ENCODE peak calls at places on chromosome 15, in six cellular contexts. One of them, this sample, is unnamed.

GRCh38 chr15:77037475-77038209 is 33.3 kb downstream of the TSPAN3 start:
- DNase-seq in EL: no peak
- DNase-seq in body of pancreas: peak
- DNase-seq in GM04503: no peak
- DNase-seq in GM10248: peak
- DNase-seq in naive thymus-derived CD4-positive, alpha-beta T cell: no peak
- DNase-seq in this sample: no peak

GRCh38 chr15:70284438-70285214 is 186.9 kb upstream of the TLE3 start:
- DNase-seq in EL: no peak
- DNase-seq in body of pancreas: peak
- DNase-seq in GM04503: no peak
- DNase-seq in naive thymus-derived CD4-positive, alpha-beta T cell: no peak
- DNase-seq in GM10248: no peak
- DNase-seq in this sample: peak

GRCh38 chr15:82851981-82852511 is 42.6 kb downstream of the WHAMM start:
- DNase-seq in GM04503: no peak
- DNase-seq in naive thymus-derived CD4-positive, alpha-beta T cell: no peak
- DNase-seq in body of pancreas: no peak
- DNase-seq in GM10248: no peak
- DNase-seq in EL: no peak
- DNase-seq in this sample: peak

GRCh38 chr15:34709866-34710265 is 44.9 kb downstream of the GJD2 start:
- DNase-seq in GM04503: no peak
- DNase-seq in GM10248: no peak
- DNase-seq in EL: peak
- DNase-seq in body of pancreas: no peak
- DNase-seq in naive thymus-derived CD4-positive, alpha-beta T cell: no peak
- DNase-seq in this sample: no peak

GRCh38 chr15:31975446-31976229 is 54.7 kb upstream of the CHRNA7 start:
- DNase-seq in body of pancreas: peak
- DNase-seq in GM10248: no peak
- DNase-seq in naive thymus-derived CD4-positive, alpha-beta T cell: no peak
- DNase-seq in EL: no peak
- DNase-seq in GM04503: no peak
- DNase-seq in this sample: no peak

GRCh38 chr15:93610944-93611343 is 521.9 kb upstream of the RGMA start:
- DNase-seq in body of pancreas: no peak
- DNase-seq in EL: no peak
- DNase-seq in naive thymus-derived CD4-positive, alpha-beta T cell: no peak
- DNase-seq in GM10248: no peak
- DNase-seq in GM04503: no peak
- DNase-seq in this sample: no peak

GRCh38 chr15:34039506-34040123 is 611 bp upstream of the AVEN start:
- DNase-seq in EL: peak
- DNase-seq in naive thymus-derived CD4-positive, alpha-beta T cell: peak
- DNase-seq in GM04503: no peak
- DNase-seq in GM10248: peak
- DNase-seq in body of pancreas: no peak
- DNase-seq in this sample: peak

GRCh38 chr15:39287322-39288195 is 293.3 kb upstream of the THBS1 start:
- DNase-seq in EL: peak
- DNase-seq in body of pancreas: no peak
- DNase-seq in GM10248: no peak
- DNase-seq in GM04503: no peak
- DNase-seq in naive thymus-derived CD4-positive, alpha-beta T cell: no peak
- DNase-seq in this sample: no peak

GRCh38 chr15:38193496-38193895 is 59.1 kb upstream of the SPRED1 start:
- DNase-seq in body of pancreas: no peak
- DNase-seq in GM04503: no peak
- DNase-seq in GM10248: no peak
- DNase-seq in naive thymus-derived CD4-positive, alpha-beta T cell: no peak
- DNase-seq in EL: peak
- DNase-seq in this sample: peak

GRCh38 chr15:95162069-95162468 is 930.7 kb downstream of the MCTP2 start:
- DNase-seq in body of pancreas: no peak
- DNase-seq in GM10248: no peak
- DNase-seq in EL: no peak
- DNase-seq in GM04503: peak
- DNase-seq in naive thymus-derived CD4-positive, alpha-beta T cell: no peak
- DNase-seq in this sample: no peak

GRCh38 chr15:24878153-24878552 is 76.6 kb upstream of the SNRPN start:
- DNase-seq in body of pancreas: peak
- DNase-seq in GM10248: no peak
- DNase-seq in naive thymus-derived CD4-positive, alpha-beta T cell: peak
- DNase-seq in EL: no peak
- DNase-seq in GM04503: no peak
- DNase-seq in this sample: no peak

GRCh38 chr15:34514251-34514760 is 69.1 kb downstream of the GOLGA8B start:
- DNase-seq in body of pancreas: peak
- DNase-seq in GM04503: peak
- DNase-seq in EL: peak
- DNase-seq in GM10248: peak
- DNase-seq in naive thymus-derived CD4-positive, alpha-beta T cell: no peak
- DNase-seq in this sample: no peak

GRCh38 chr15:22968356-22968755 is 11.8 kb downstream of the CYFIP1 start:
- DNase-seq in GM04503: peak
- DNase-seq in naive thymus-derived CD4-positive, alpha-beta T cell: no peak
- DNase-seq in EL: peak
- DNase-seq in GM10248: no peak
- DNase-seq in body of pancreas: no peak
- DNase-seq in this sample: no peak

This sample was measured in Karpas-422.